ENCODE peak calls at places on chromosomes 12 and 14, in eight cellular contexts. V is Right ventricle myocardium superior; B is lower leg skin; Q is sigmoid colon; W is HEK293T; T is naive thymus-derived CD4-positive, alpha-beta T cell; P is left lung; E is foreskin fibroblast. S is an unnamed sample.

GRCh38 chr12:2165021-2165420 is 112.2 kb downstream of the CACNA1C start:
- DNase-seq in E (no peak), V (no peak), W (no peak), Q (no peak), B (no peak), P (no peak), T (no peak), S (no peak)

GRCh38 chr12:69932154-69932553 is 107.1 kb downstream of the MYRFL start:
- DNase-seq in V (no peak), E (no peak), W (no peak), P (no peak), B (no peak), Q (no peak), T (no peak), S (no peak)

GRCh38 chr14:33118653-33119052 is 180.0 kb downstream of the NPAS3 start:
- DNase-seq in P (no peak), V (no peak), T (no peak), E (no peak), B (no peak), Q (no peak), W (no peak), S (no peak)

GRCh38 chr12:54356228-54356627 is 8.1 kb downstream of the GPR84 start:
- DNase-seq in P (no peak), B (no peak), T (no peak), W (no peak), E (no peak), V (no peak), Q (no peak), S (no peak)

GRCh38 chr14:51653855-51654548 is 2.3 kb downstream of the FRMD6 start:
- DNase-seq in B (no peak), V (no peak), P (no peak), T (no peak), E (no peak), W (no peak), Q (no peak), S (no peak)

GRCh38 chr12:79151956-79152355 is 287.4 kb downstream of the SYT1 start:
- DNase-seq in T (no peak), E (no peak), P (no peak), W (no peak), B (no peak), V (no peak), Q (no peak), S (no peak)

GRCh38 chr14:51482112-51482511 is 169.6 kb upstream of the FRMD6 start:
- DNase-seq in B (no peak), P (no peak), W (no peak), V (no peak), E (no peak), T (no peak), Q (no peak), S (no peak)

GRCh38 chr12:114041590-114041989 is 75.5 kb upstream of the RBM19 start:
- DNase-seq in P (no peak), E (no peak), W (no peak), B (no peak), Q (no peak), V (no peak), T (no peak), S (no peak)

GRCh38 chr12:3446235-3446634 is 44.8 kb upstream of the PRMT8 start:
- DNase-seq in B (peak), Q (no peak), T (no peak), W (no peak), E (no peak), V (no peak), P (no peak), S (no peak)

GRCh38 chr12:107418976-107419375 is 266.6 kb upstream of the PWP1 start:
- DNase-seq in T (no peak), V (no peak), Q (no peak), B (no peak), W (no peak), E (no peak), P (no peak), S (no peak)

GRCh38 chr14:101198398-101199027 is 295.0 kb upstream of the RTL1 start:
- DNase-seq in E (no peak), Q (peak), V (no peak), W (no peak), P (peak), B (peak), T (no peak), S (no peak)

GRCh38 chr14:99256483-99256874 is 15.5 kb downstream of the BCL11B start:
- DNase-seq in T (no peak), B (no peak), V (no peak), Q (no peak), W (no peak), P (no peak), E (no peak), S (no peak)

GRCh38 chr12:102726686-102727085 is 190.4 kb downstream of the PAH start:
- DNase-seq in P (no peak), Q (no peak), W (no peak), B (no peak), T (no peak), E (no peak), V (no peak), S (no peak)

GRCh38 chr14:50062438-50063039 is 53.8 kb downstream of the VCPKMT start:
- DNase-seq in P (no peak), V (no peak), Q (no peak), B (peak), T (peak), W (peak), E (peak), S (peak)